ENCODE peak calls at places on chromosomes 13 and 19, in eight cellular contexts. Y, B, C, N, I, F, S and G are unnamed samples.

GRCh38 chr13:107252428-107252827 is 684.5 kb upstream of the ARGLU1 start:
- DNase-seq in Y (no peak), B (no peak), C (no peak), N (no peak), I (no peak), F (no peak), S (no peak), G (no peak)

GRCh38 chr13:109790951-109791605 is 4.7 kb upstream of the IRS2 start:
- DNase-seq in Y (no peak), B (no peak), C (peak; percentile 9), N (no peak), I (no peak), F (no peak), S (peak; percentile 46), G (no peak)

GRCh38 chr19:10766681-10767201 is 48.9 kb downstream of the DNM2 start:
- DNase-seq in Y (peak; percentile 49), B (no peak), C (no peak), N (no peak), I (no peak), F (no peak), S (peak; percentile 73), G (no peak)

GRCh38 chr13:20295956-20296355 is 63.8 kb upstream of the GJB6 start:
- DNase-seq in Y (no peak), B (no peak), C (no peak), N (no peak), I (no peak), F (no peak), S (no peak), G (no peak)

GRCh38 chr19:16039081-16039480 is 37.2 kb upstream of the TPM4 start:
- DNase-seq in Y (no peak), B (no peak), C (no peak), N (no peak), I (no peak), F (no peak), S (no peak), G (no peak)

GRCh38 chr19:5547881-5548280 is 19.9 kb downstream of the TINCR start:
- DNase-seq in Y (no peak), B (no peak), C (peak; percentile 70), N (no peak), I (no peak), F (peak; percentile 56), S (no peak), G (peak; percentile 68)

GRCh38 chr13:19685034-19685433 is 51.6 kb downstream of the MPHOSPH8 start:
- DNase-seq in Y (no peak), B (no peak), C (no peak), N (no peak), I (no peak), F (no peak), S (no peak), G (no peak)

GRCh38 chr19:7254590-7254989 is 39.6 kb downstream of the INSR start:
- DNase-seq in Y (no peak), B (peak; percentile 64), C (no peak), N (no peak), I (no peak), F (no peak), S (no peak), G (no peak)

GRCh38 chr19:32809754-32810153 is 59.8 kb downstream of the SLC7A9 start:
- DNase-seq in Y (no peak), B (no peak), C (no peak), N (no peak), I (no peak), F (no peak), S (no peak), G (no peak)

GRCh38 chr13:110445183-110445582 is 116.3 kb downstream of the RAB20 start:
- DNase-seq in Y (no peak), B (no peak), C (no peak), N (no peak), I (no peak), F (peak; percentile 52), S (no peak), G (peak; percentile 57)

GRCh38 chr19:15769586-15769985 is 17.9 kb upstream of the OR10H5 start:
- DNase-seq in Y (no peak), B (no peak), C (no peak), N (no peak), I (no peak), F (no peak), S (no peak), G (no peak)

GRCh38 chr13:88223958-88224357 is 552.8 kb downstream of the SLITRK5 start:
- DNase-seq in Y (no peak), B (no peak), C (no peak), N (no peak), I (no peak), F (no peak), S (no peak), G (no peak)

GRCh38 chr19:40740747-40741146 is 9.5 kb downstream of the ACTMAP start:
- DNase-seq in Y (peak; percentile 52), B (no peak), C (no peak), N (no peak), I (no peak), F (no peak), S (peak; percentile 78), G (no peak)

GRCh38 chr19:30877591-30878230 is 471.5 kb downstream of the TSHZ3 start:
- DNase-seq in Y (no peak), B (no peak), C (no peak), N (no peak), I (no peak), F (no peak), S (peak; percentile 27), G (no peak)

GRCh38 chr19:36488816-36489138 is 584 bp downstream of the ZNF566 start:
- DNase-seq in Y (no peak), B (peak; percentile 42), C (peak; percentile 23), N (no peak), I (no peak), F (peak; percentile 49), S (peak; percentile 44), G (peak; percentile 51)

GRCh38 chr13:110396476-110396875 is 89.4 kb downstream of the COL4A2 start:
- DNase-seq in Y (no peak), B (no peak), C (no peak), N (no peak), I (no peak), F (no peak), S (no peak), G (no peak)

GRCh38 chr19:18097217-18097992 is at the start of gene MAST3:
- DNase-seq in Y (peak; percentile 79), B (peak; percentile 86), C (peak; percentile 99), N (peak; percentile 95), I (peak; percentile 87), F (peak; percentile 99), S (peak; percentile 86), G (peak; percentile 98)

GRCh38 chr13:40672310-40673060 is 6.0 kb upstream of the FOXO1 start:
- DNase-seq in Y (no peak), B (no peak), C (peak; percentile 46), N (no peak), I (no peak), F (no peak), S (no peak), G (no peak)